ENCODE peak calls at places on chromosomes 3 and 15, in nine cellular contexts. O is HL-60; F is neuronal stem cell; N is NCI-H510A treated with DMSO at 0.1 percent for 48 hours; W is nephron progenitor cell; E is stimulated activated CD4-positive, alpha-beta T cell treated with anti-CD3 and anti-CD28 coated beads, Interleukin-1b, Interleukin-23, amount 100 ng/mL, for 48 hours; I is aorta; V is HCT116; Z is mucosa of descending colon. S is an unnamed sample.

GRCh38 chr3:83632526-83632925 is 1326.3 kb upstream of the CADM2 start:
- DNase-seq in I (no peak), O (no peak), N (no peak), Z (no peak), V (no peak), E (no peak), W (no peak), F (no peak), S (no peak)

GRCh38 chr15:66878761-66879160 is 176.7 kb downstream of the SMAD6 start:
- DNase-seq in E (no peak), Z (no peak), F (no peak), I (no peak), N (peak), V (no peak), W (no peak), O (no peak), S (no peak)

GRCh38 chr15:101006931-101007687 is 88.0 kb downstream of the LRRK1 start:
- DNase-seq in O (peak), E (peak), Z (peak), F (peak), V (peak), I (peak), N (no peak), W (peak), S (peak)

GRCh38 chr3:56845505-56845904 is 43.8 kb upstream of the ARHGEF3 start:
- DNase-seq in I (no peak), N (no peak), E (no peak), F (no peak), W (no peak), V (no peak), O (no peak), Z (no peak), S (no peak)

GRCh38 chr3:47791193-47791855 is 9.6 kb upstream of the SMARCC1 start:
- DNase-seq in W (no peak), O (no peak), E (no peak), F (no peak), I (peak), N (no peak), Z (no peak), V (no peak), S (no peak)

GRCh38 chr15:68526269-68526668 is 52.5 kb upstream of the CORO2B start:
- DNase-seq in V (no peak), N (no peak), E (no peak), W (no peak), I (no peak), Z (no peak), F (no peak), O (no peak), S (no peak)

GRCh38 chr3:185176756-185177359 is 24.0 kb upstream of the C3orf70 start:
- DNase-seq in E (peak), I (no peak), V (peak), F (peak), N (peak), Z (peak), W (peak), O (no peak), S (no peak)

GRCh38 chr3:32937331-32937730 is 14.1 kb upstream of the CCR4 start:
- DNase-seq in E (no peak), O (no peak), Z (no peak), F (no peak), W (peak), V (no peak), N (peak), I (no peak), S (no peak)

GRCh38 chr3:15804553-15805095 is 6.8 kb upstream of the ANKRD28 start:
- DNase-seq in N (no peak), W (no peak), O (no peak), Z (no peak), I (no peak), E (no peak), F (no peak), V (no peak), S (no peak)